ENCODE peak calls at places on chromosomes 5 and 9, in six cellular contexts. One of them, this sample, is unnamed.

GRCh38 chr9:107172160-107172978 is 110.7 kb upstream of the RAD23B start:
- DNase-seq in left ventricle myocardium superior: peak; percentile 73
- DNase-seq in endothelial cell: peak; percentile 80
- DNase-seq in esophagus muscularis mucosa: peak; percentile 90
- DNase-seq in GM03348: peak; percentile 83
- DNase-seq in RPMI7951: peak; percentile 74
- DNase-seq in this sample: peak; percentile 69

GRCh38 chr5:52837591-52838001 is 49.9 kb downstream of the ITGA1 start:
- DNase-seq in left ventricle myocardium superior: no peak
- DNase-seq in RPMI7951: no peak
- DNase-seq in endothelial cell: no peak
- DNase-seq in esophagus muscularis mucosa: no peak
- DNase-seq in GM03348: no peak
- DNase-seq in this sample: peak; percentile 24

GRCh38 chr5:157283434-157283833 is 17.5 kb downstream of the CYFIP2 start:
- DNase-seq in RPMI7951: no peak
- DNase-seq in left ventricle myocardium superior: peak; percentile 40
- DNase-seq in GM03348: no peak
- DNase-seq in esophagus muscularis mucosa: no peak
- DNase-seq in endothelial cell: no peak
- DNase-seq in this sample: no peak

GRCh38 chr9:94168203-94169000 is 84.1 kb downstream of the PTPDC1 start:
- DNase-seq in endothelial cell: no peak
- DNase-seq in left ventricle myocardium superior: no peak
- DNase-seq in GM03348: no peak
- DNase-seq in esophagus muscularis mucosa: no peak
- DNase-seq in RPMI7951: no peak
- DNase-seq in this sample: no peak

GRCh38 chr5:98769006-98769255 is 4.5 kb upstream of the RGMB start:
- DNase-seq in RPMI7951: no peak
- DNase-seq in endothelial cell: peak; percentile 69
- DNase-seq in GM03348: peak; percentile 76
- DNase-seq in esophagus muscularis mucosa: no peak
- DNase-seq in left ventricle myocardium superior: peak; percentile 73
- DNase-seq in this sample: no peak

GRCh38 chr5:644971-645370 is 32.8 kb downstream of the CEP72 start:
- DNase-seq in GM03348: no peak
- DNase-seq in endothelial cell: no peak
- DNase-seq in left ventricle myocardium superior: no peak
- DNase-seq in esophagus muscularis mucosa: no peak
- DNase-seq in RPMI7951: no peak
- DNase-seq in this sample: no peak

GRCh38 chr5:124655211-124655880 is 91.1 kb downstream of the ZNF608 start:
- DNase-seq in GM03348: peak; percentile 24
- DNase-seq in RPMI7951: peak; percentile 89
- DNase-seq in esophagus muscularis mucosa: no peak
- DNase-seq in left ventricle myocardium superior: no peak
- DNase-seq in endothelial cell: no peak
- DNase-seq in this sample: peak; percentile 87

GRCh38 chr5:10689391-10690081 is 71.5 kb downstream of the DAP start:
- DNase-seq in left ventricle myocardium superior: no peak
- DNase-seq in GM03348: peak; percentile 55
- DNase-seq in endothelial cell: peak; percentile 56
- DNase-seq in RPMI7951: peak; percentile 66
- DNase-seq in esophagus muscularis mucosa: no peak
- DNase-seq in this sample: peak; percentile 53

GRCh38 chr5:107389130-107389553 is 281.6 kb downstream of the EFNA5 start:
- DNase-seq in esophagus muscularis mucosa: no peak
- DNase-seq in GM03348: peak; percentile 37
- DNase-seq in endothelial cell: no peak
- DNase-seq in left ventricle myocardium superior: no peak
- DNase-seq in RPMI7951: peak; percentile 87
- DNase-seq in this sample: peak; percentile 67

GRCh38 chr9:124180557-124180956 is 77.2 kb upstream of the NEK6 start:
- DNase-seq in esophagus muscularis mucosa: no peak
- DNase-seq in endothelial cell: no peak
- DNase-seq in GM03348: peak; percentile 18
- DNase-seq in left ventricle myocardium superior: peak; percentile 63
- DNase-seq in RPMI7951: peak; percentile 44
- DNase-seq in this sample: peak; percentile 35

GRCh38 chr9:135065804-135066203 is 21.7 kb upstream of the OLFM1 start:
- DNase-seq in left ventricle myocardium superior: no peak
- DNase-seq in GM03348: no peak
- DNase-seq in esophagus muscularis mucosa: no peak
- DNase-seq in endothelial cell: no peak
- DNase-seq in RPMI7951: no peak
- DNase-seq in this sample: no peak

GRCh38 chr5:108541816-108542215 is 159.9 kb upstream of the FBXL17 start:
- DNase-seq in left ventricle myocardium superior: no peak
- DNase-seq in esophagus muscularis mucosa: no peak
- DNase-seq in endothelial cell: no peak
- DNase-seq in RPMI7951: no peak
- DNase-seq in GM03348: no peak
- DNase-seq in this sample: no peak

GRCh38 chr9:19184144-19184917 is 46.2 kb upstream of the DENND4C start:
- DNase-seq in RPMI7951: peak; percentile 89
- DNase-seq in esophagus muscularis mucosa: peak; percentile 96
- DNase-seq in endothelial cell: no peak
- DNase-seq in left ventricle myocardium superior: peak; percentile 74
- DNase-seq in GM03348: peak; percentile 83
- DNase-seq in this sample: peak; percentile 91

GRCh38 chr5:91174418-91174817 is 208.7 kb downstream of the ARRDC3 start:
- DNase-seq in esophagus muscularis mucosa: no peak
- DNase-seq in RPMI7951: no peak
- DNase-seq in left ventricle myocardium superior: no peak
- DNase-seq in GM03348: no peak
- DNase-seq in endothelial cell: no peak
- DNase-seq in this sample: no peak

GRCh38 chr5:38265546-38266179 is 7.3 kb downstream of the EGFLAM start:
- DNase-seq in RPMI7951: peak; percentile 27
- DNase-seq in endothelial cell: peak; percentile 89
- DNase-seq in left ventricle myocardium superior: peak; percentile 42
- DNase-seq in esophagus muscularis mucosa: peak; percentile 66
- DNase-seq in GM03348: peak; percentile 79
- DNase-seq in this sample: peak; percentile 29

GRCh38 chr9:35516481-35516880 is 26.6 kb downstream of the RUSC2 start:
- DNase-seq in esophagus muscularis mucosa: no peak
- DNase-seq in GM03348: peak; percentile 59
- DNase-seq in endothelial cell: no peak
- DNase-seq in left ventricle myocardium superior: no peak
- DNase-seq in RPMI7951: peak; percentile 70
- DNase-seq in this sample: peak; percentile 48